ENCODE peak calls at places on chromosomes 13 and 19, in four cellular contexts. T is activated T-helper 9 cell treated with anti-CD3 and anti-CD28 coated beads, Interleukin-2, amount 50 U/mL, for 16 hours; V is neural progenitor cell; D is fibroblast of lung. C is an unnamed sample.

GRCh38 chr19:10454267-10454666 is 33.9 kb downstream of the PDE4A start:
- DNase-seq in V (peak), T (no peak), D (no peak), C (peak)

GRCh38 chr13:72805663-72806341 is 23.9 kb downstream of the PIBF1 start:
- DNase-seq in D (peak), T (no peak), V (no peak), C (no peak)

GRCh38 chr19:38660724-38661123 is 13.3 kb downstream of the ACTN4 start:
- DNase-seq in T (no peak), V (no peak), D (no peak), C (no peak)

GRCh38 chr19:55149078-55150003 is at the start of gene TNNT1:
- DNase-seq in T (no peak), D (no peak), V (peak), C (peak)

GRCh38 chr13:67230774-67231480 is 791 bp upstream of the PCDH9 start:
- DNase-seq in D (peak), V (peak), T (no peak), C (peak)

GRCh38 chr19:55027472-55028337 is 10.4 kb downstream of the GP6 start:
- DNase-seq in T (no peak), D (no peak), V (no peak), C (peak)

GRCh38 chr19:42149447-42150202 is 17.4 kb upstream of the POU2F2 start:
- DNase-seq in T (no peak), V (no peak), D (no peak), C (no peak)

GRCh38 chr19:38213911-38214625 is 10.0 kb downstream of the DPF1 start:
- DNase-seq in D (peak), V (peak), T (peak), C (no peak)

GRCh38 chr19:679418-680286 is 3.5 kb downstream of the FSTL3 start:
- DNase-seq in V (peak), T (no peak), D (peak), C (peak)

GRCh38 chr13:98606296-98606695 is 29.4 kb upstream of the STK24 start:
- DNase-seq in V (peak), D (no peak), T (no peak), C (peak)

GRCh38 chr13:20654156-20654555 is 49.3 kb upstream of the IL17D start:
- DNase-seq in T (no peak), V (no peak), D (peak), C (no peak)

GRCh38 chr19:5338661-5339469 is 1.7 kb downstream of the PTPRS start:
- DNase-seq in T (no peak), D (no peak), V (peak), C (peak)

GRCh38 chr19:15122331-15123030 is 15.3 kb downstream of the SYDE1 start:
- DNase-seq in D (no peak), V (no peak), T (no peak), C (no peak)

GRCh38 chr13:99421271-99421670 is 80.0 kb upstream of the TM9SF2 start:
- DNase-seq in V (no peak), T (no peak), D (no peak), C (no peak)

GRCh38 chr13:111093136-111093535 is 22.0 kb upstream of the ARHGEF7 start:
- DNase-seq in D (no peak), T (no peak), V (no peak), C (no peak)

GRCh38 chr19:4557186-4557970 is 2.1 kb downstream of the SEMA6B start:
- DNase-seq in D (no peak), V (no peak), T (no peak), C (peak)

GRCh38 chr19:55070755-55071502 is 4.7 kb upstream of the EPS8L1 start:
- DNase-seq in T (no peak), V (no peak), D (peak), C (no peak)

GRCh38 chr19:44570984-44571684 is 41.7 kb upstream of the CEACAM20 start:
- DNase-seq in V (peak), D (peak), T (no peak), C (peak)

GRCh38 chr13:95834134-95834765 is 157.3 kb downstream of the DNAJC3 start:
- DNase-seq in V (peak), D (peak), T (peak), C (peak)

GRCh38 chr19:6062274-6062673 is 48.0 kb downstream of the RFX2 start:
- DNase-seq in D (no peak), V (no peak), T (peak), C (no peak)

GRCh38 chr13:66689037-66689619 is 541.0 kb downstream of the PCDH9 start:
- DNase-seq in V (peak), D (peak), T (no peak), C (peak)

GRCh38 chr13:80562423-80562822 is 221.5 kb upstream of the SPRY2 start:
- DNase-seq in V (no peak), D (no peak), T (no peak), C (no peak)

GRCh38 chr13:97005631-97006262 is 11.5 kb upstream of the OXGR1 start:
- DNase-seq in D (peak), V (no peak), T (no peak), C (no peak)